ENCODE peak calls at places on chromosomes 11 and 22, in ten cellular contexts. A is activated naive CD8-positive, alpha-beta T cell treated with anti-CD3 and anti-CD28 coated beads for 36 hours; N is choroid plexus epithelial cell; V is ascending aorta; P is activated T-helper 9 cell treated with anti-CD3 and anti-CD28 coated beads, Interleukin-2, amount 50 U/mL, for 16 hours; H is DMS153; Z is T-helper 17 cell; E is anterior cingulate cortex; I is NCI-H1092; S is mesothelial cell of epicardium. B is an unnamed sample.

GRCh38 chr11:86719781-86720463 is 47.5 kb upstream of the ME3 start:
- DNase-seq in H (no peak), Z (no peak), S (no peak), I (no peak), N (peak), E (no peak), V (no peak), A (no peak), P (no peak), B (no peak)

GRCh38 chr22:30809086-30809485 is 114.4 kb downstream of the OSBP2 start:
- DNase-seq in S (no peak), A (no peak), N (no peak), H (no peak), E (no peak), Z (no peak), I (no peak), V (no peak), P (no peak), B (no peak)

GRCh38 chr22:36734171-36735058 is 30.9 kb upstream of the CACNG2 start:
- DNase-seq in E (peak), A (no peak), H (no peak), S (peak), I (no peak), Z (no peak), V (no peak), P (no peak), N (peak), B (no peak)

GRCh38 chr11:30683176-30683575 is 97.0 kb upstream of the MPPED2 start:
- DNase-seq in N (peak), H (no peak), V (no peak), A (no peak), S (no peak), P (no peak), E (no peak), I (no peak), Z (no peak), B (no peak)

GRCh38 chr22:35568751-35569725 is 28.4 kb downstream of the RASD2 start:
- DNase-seq in E (no peak), V (no peak), Z (no peak), H (no peak), P (no peak), S (no peak), N (no peak), A (no peak), I (no peak), B (peak)

GRCh38 chr11:13105237-13105844 is 96.2 kb downstream of the RASSF10 start:
- DNase-seq in H (peak), N (no peak), S (no peak), E (no peak), Z (no peak), A (no peak), I (peak), V (no peak), P (no peak), B (peak)

GRCh38 chr11:125083312-125084056 is 20.4 kb downstream of the SLC37A2 start:
- DNase-seq in P (no peak), A (no peak), E (no peak), I (no peak), S (no peak), N (no peak), Z (no peak), V (no peak), H (no peak), B (no peak)

GRCh38 chr11:110858556-110858921 is 146.3 kb upstream of the ARHGAP20 start:
- DNase-seq in S (no peak), Z (no peak), E (no peak), V (no peak), N (peak), P (no peak), H (no peak), I (no peak), A (no peak), B (no peak)

GRCh38 chr11:6062691-6063358 is 32.3 kb upstream of the OR56A1 start:
- DNase-seq in A (no peak), V (no peak), N (no peak), Z (no peak), I (no peak), S (no peak), H (no peak), P (no peak), E (no peak), B (no peak)

B was measured in NCI-H345.